ENCODE peak calls at places on chromosomes 3 and 15, in seven cellular contexts. Y is central memory CD8-positive, alpha-beta T cell; R is stimulated activated naive CD8-positive, alpha-beta T cell treated with anti-CD3 and anti-CD28 coated beads, Interleukin-15, Interleukin-2, amounts not matched to agents 100 U/mL and 50 U/mL, for 24 hours; A is IMR-90; K is upper lobe of left lung; J is Panc1; W is activated CD4-positive, alpha-beta T cell treated with anti-CD3 and anti-CD28 coated beads for 36 hours. X is an unnamed sample.

GRCh38 chr15:65777053-65777452 is 15.0 kb downstream of the DENND4A start:
- ATAC-seq in Y (no peak), R (no peak), A (no peak), K (peak), J (no peak), W (no peak), X (no peak)

GRCh38 chr3:30180305-30181275 is 425.8 kb upstream of the TGFBR2 start:
- ATAC-seq in Y (no peak), R (no peak), A (no peak), K (peak), J (no peak), W (no peak), X (no peak)

GRCh38 chr3:182785142-182785541 is 8.2 kb upstream of the ATP11B start:
- ATAC-seq in Y (no peak), R (no peak), A (no peak), K (no peak), J (no peak), W (peak), X (no peak)

GRCh38 chr15:75849167-75849566 is 5.9 kb downstream of the UBE2Q2 start:
- ATAC-seq in Y (no peak), R (no peak), A (no peak), K (no peak), J (no peak), W (no peak), X (no peak)

GRCh38 chr3:100226712-100227429 is 33.9 kb upstream of the TBC1D23 start:
- ATAC-seq in Y (no peak), R (no peak), A (peak), K (no peak), J (no peak), W (no peak), X (peak)

GRCh38 chr15:88526247-88526879 is 20.1 kb downstream of the DET1 start:
- ATAC-seq in Y (no peak), R (no peak), A (no peak), K (no peak), J (no peak), W (no peak), X (no peak)

GRCh38 chr15:41919201-41919820 is 25.5 kb upstream of the SPTBN5 start:
- ATAC-seq in Y (no peak), R (peak), A (no peak), K (no peak), J (no peak), W (no peak), X (no peak)

GRCh38 chr3:72697717-72698116 is 150.5 kb downstream of the SHQ1 start:
- ATAC-seq in Y (no peak), R (no peak), A (no peak), K (no peak), J (no peak), W (no peak), X (no peak)

GRCh38 chr3:123447749-123448502 is 964 bp downstream of the ADCY5 start:
- ATAC-seq in Y (peak), R (peak), A (peak), K (no peak), J (peak), W (peak), X (no peak)

GRCh38 chr3:171283248-171284222 is 176.7 kb downstream of the TNIK start:
- ATAC-seq in Y (no peak), R (no peak), A (no peak), K (peak), J (no peak), W (no peak), X (peak)

GRCh38 chr3:52982839-52983238 is 63.0 kb downstream of the SFMBT1 start:
- ATAC-seq in Y (peak), R (peak), A (no peak), K (no peak), J (no peak), W (peak), X (no peak)

GRCh38 chr3:106004137-106004600 is 135.4 kb upstream of the CBLB start:
- ATAC-seq in Y (peak), R (peak), A (peak), K (peak), J (no peak), W (peak), X (peak)

GRCh38 chr15:96171271-96171739 is 159.2 kb upstream of the NR2F2 start:
- ATAC-seq in Y (no peak), R (no peak), A (no peak), K (no peak), J (no peak), W (no peak), X (no peak)

GRCh38 chr3:42935472-42935871 is 29.5 kb downstream of the ZNF662 start:
- ATAC-seq in Y (no peak), R (no peak), A (no peak), K (no peak), J (no peak), W (no peak), X (no peak)

GRCh38 chr3:9194509-9195184 is 54.8 kb downstream of the SRGAP3 start:
- ATAC-seq in Y (no peak), R (no peak), A (no peak), K (no peak), J (no peak), W (no peak), X (no peak)

X was measured in SK-N-SH treated with all-trans-retinoic acid at 6 μM for 48 hours.